ENCODE peak calls at places on chromosomes 16 and 17, in six cellular contexts. X, Q, B, N, H and L are unnamed samples.
A peak's percentile ranks its signal among the peaks of the same experiment; 100 is the strongest.

GRCh38 chr16:8554881-8555280 is 35.4 kb downstream of the TMEM114 start:
- DNase-seq in X (no peak), Q (no peak), B (no peak), N (no peak), H (no peak), L (no peak)

GRCh38 chr16:65336169-65336568 is 214.3 kb upstream of the CDH11 start:
- DNase-seq in X (no peak), Q (no peak), B (peak; percentile 78), N (peak; percentile 73), H (no peak), L (no peak)

GRCh38 chr17:869567-870530 is 87.7 kb downstream of the MRM3 start:
- DNase-seq in X (peak; percentile 21), Q (no peak), B (peak; percentile 47), N (peak; percentile 60), H (no peak), L (no peak)

GRCh38 chr17:35057332-35057915 is 6.1 kb downstream of the RFFL start:
- DNase-seq in X (no peak), Q (no peak), B (no peak), N (no peak), H (no peak), L (no peak)

GRCh38 chr17:71023631-71024030 is 854.3 kb downstream of the KCNJ2 start:
- DNase-seq in X (no peak), Q (no peak), B (peak; percentile 42), N (peak; percentile 10), H (no peak), L (peak; percentile 57)

GRCh38 chr17:15648384-15648783 is 28.9 kb upstream of the FBXW10B start:
- DNase-seq in X (no peak), Q (no peak), B (peak; percentile 30), N (no peak), H (no peak), L (no peak)

GRCh38 chr17:3896108-3897099 is 3.6 kb upstream of the CAMKK1 start:
- DNase-seq in X (no peak), Q (no peak), B (no peak), N (no peak), H (no peak), L (no peak)

GRCh38 chr16:76265434-76266045 is 11.7 kb upstream of the CNTNAP4 start:
- DNase-seq in X (no peak), Q (no peak), B (peak; percentile 1), N (peak; percentile 27), H (peak; percentile 46), L (peak; percentile 47)

GRCh38 chr17:82273327-82274133 is at the start of gene CSNK1D:
- DNase-seq in X (peak; percentile 92), Q (peak; percentile 92), B (peak; percentile 82), N (peak; percentile 88), H (peak; percentile 98), L (peak; percentile 97)

GRCh38 chr17:6046431-6046830 is 23.7 kb upstream of the WSCD1 start:
- DNase-seq in X (no peak), Q (no peak), B (no peak), N (no peak), H (no peak), L (no peak)

GRCh38 chr17:4901648-4902344 is 1.1 kb downstream of the CHRNE start:
- DNase-seq in X (peak; percentile 70), Q (no peak), B (no peak), N (no peak), H (no peak), L (no peak)

GRCh38 chr17:80639658-80640057 is 95.0 kb downstream of the RPTOR start:
- DNase-seq in X (no peak), Q (no peak), B (no peak), N (no peak), H (no peak), L (no peak)

GRCh38 chr16:57689772-57690558 is 4.6 kb upstream of the DRC7 start:
- DNase-seq in X (no peak), Q (no peak), B (peak; percentile 31), N (no peak), H (no peak), L (no peak)

GRCh38 chr17:48194097-48194550 is 86.6 kb downstream of the SNX11 start:
- DNase-seq in X (no peak), Q (no peak), B (no peak), N (peak; percentile 72), H (no peak), L (no peak)

GRCh38 chr17:63443053-63443452 is 3.1 kb downstream of the CYB561 start:
- DNase-seq in X (no peak), Q (no peak), B (no peak), N (no peak), H (no peak), L (no peak)

GRCh38 chr17:63441654-63442053 is 4.5 kb downstream of the CYB561 start:
- DNase-seq in X (no peak), Q (no peak), B (no peak), N (no peak), H (no peak), L (no peak)

GRCh38 chr17:63442074-63442473 is 4.0 kb downstream of the CYB561 start:
- DNase-seq in X (no peak), Q (no peak), B (no peak), N (no peak), H (no peak), L (no peak)

GRCh38 chr17:63440770-63441335 is 5.3 kb downstream of the CYB561 start:
- DNase-seq in X (no peak), Q (no peak), B (no peak), N (no peak), H (no peak), L (no peak)

GRCh38 chr17:63442549-63443035 is 3.5 kb downstream of the CYB561 start:
- DNase-seq in X (no peak), Q (no peak), B (no peak), N (no peak), H (peak; percentile 39), L (peak; percentile 41)
- TF ChIP-seq CTCF in X (no peak), Q (no peak), B (peak; percentile 34), N (peak; percentile 11), H (no peak), L (peak; percentile 22)

GRCh38 chr17:29769225-29769624 is 146.5 kb upstream of the CORO6 start:
- DNase-seq in X (no peak), Q (no peak), B (no peak), N (no peak), H (no peak), L (no peak)

GRCh38 chr17:29772981-29773380 is 150.3 kb upstream of the CORO6 start:
- DNase-seq in X (no peak), Q (no peak), B (no peak), N (no peak), H (no peak), L (no peak)

GRCh38 chr17:29766796-29767327 is 144.2 kb upstream of the CORO6 start:
- DNase-seq in X (no peak), Q (no peak), B (no peak), N (no peak), H (no peak), L (no peak)

GRCh38 chr17:29776026-29776425 is 153.3 kb upstream of the CORO6 start:
- DNase-seq in X (no peak), Q (no peak), B (no peak), N (no peak), H (no peak), L (no peak)

DNA sequence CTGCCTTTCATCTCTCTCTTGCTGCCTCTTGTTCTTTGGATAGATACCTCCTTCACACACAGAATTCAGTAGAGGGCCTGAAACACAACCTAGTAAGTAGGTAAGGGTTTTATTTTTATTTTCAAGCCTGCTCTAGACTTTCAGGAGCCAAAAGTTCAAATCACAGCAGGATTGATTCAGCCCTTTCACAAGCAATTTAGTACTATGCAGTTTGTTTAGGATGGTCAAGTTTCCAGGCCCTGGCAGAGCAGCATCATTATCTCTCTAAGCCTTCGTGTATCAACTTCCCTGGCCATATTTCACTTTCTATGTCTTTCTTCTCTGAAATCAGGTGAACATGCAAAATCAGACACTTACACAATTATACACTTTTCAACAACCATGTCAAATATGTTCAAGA is 148.8 kb upstream of the CORO6 start:
- DNase-seq in X (no peak), Q (no peak), B (peak; percentile 59), N (no peak), H (no peak), L (no peak)
- TF ChIP-seq CTCF in X (no peak), Q (no peak), B (no peak), N (no peak), H (no peak), L (no peak)

GRCh38 chr17:19738757-19739156 is 9.3 kb downstream of the ALDH3A1 start:
- DNase-seq in X (no peak), Q (no peak), B (no peak), N (no peak), H (no peak), L (no peak)

GRCh38 chr17:19738073-19738449 is 10.0 kb downstream of the ALDH3A1 start:
- DNase-seq in X (no peak), Q (no peak), B (no peak), N (no peak), H (no peak), L (no peak)

GRCh38 chr17:19737305-19738072 is 10.6 kb downstream of the ALDH3A1 start:
- DNase-seq in X (no peak), Q (no peak), B (no peak), N (no peak), H (no peak), L (no peak)

GRCh38 chr17:19740933-19741332 is 7.2 kb downstream of the ALDH3A1 start:
- DNase-seq in X (no peak), Q (no peak), B (no peak), N (no peak), H (no peak), L (no peak)

DNA sequence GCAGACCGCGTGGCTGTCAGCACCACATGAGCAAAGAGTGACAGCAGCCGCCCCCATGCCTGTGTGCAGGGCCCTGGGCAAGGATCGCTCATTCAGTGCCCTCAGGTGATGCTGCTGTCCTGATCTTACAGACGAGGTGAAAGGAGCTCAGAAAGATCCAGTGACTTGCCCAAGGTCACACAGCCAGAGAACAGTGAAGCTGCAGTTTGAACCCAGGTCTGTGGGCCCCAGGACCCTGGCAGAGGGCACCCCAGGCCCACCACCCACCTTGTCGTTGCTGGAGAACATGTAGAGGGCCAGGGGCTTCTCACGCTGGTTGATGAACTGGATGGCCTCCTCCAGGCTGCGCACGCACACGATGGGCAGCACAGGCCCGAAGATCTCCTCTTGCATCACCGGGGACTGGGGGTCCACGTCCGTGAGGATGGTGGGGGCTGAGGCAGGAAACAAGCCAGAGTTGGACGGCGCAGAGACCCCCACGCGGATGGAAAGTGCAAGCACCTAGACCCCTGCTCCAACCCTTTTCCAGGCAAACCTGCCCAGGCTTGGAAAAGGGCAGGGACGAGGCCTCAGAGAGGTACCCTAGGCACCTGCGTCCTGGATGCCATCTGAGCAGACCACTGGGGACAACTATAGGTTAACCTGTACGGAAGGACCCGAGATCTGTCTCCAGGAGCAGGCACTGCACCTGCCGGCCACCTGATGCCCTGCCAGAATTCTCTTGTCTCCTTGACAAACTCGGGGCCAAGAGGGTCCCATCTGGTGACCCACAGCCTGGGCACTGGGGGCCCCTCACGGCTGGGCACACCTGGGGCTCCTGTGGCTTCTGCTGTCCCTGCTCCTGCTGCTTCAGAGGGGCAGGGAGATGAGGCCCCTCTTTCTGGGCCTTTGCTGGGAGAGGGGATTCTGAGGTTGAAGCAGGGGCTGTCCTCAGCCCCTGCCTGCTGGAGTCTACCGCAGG is 8.6 kb downstream of the ALDH3A1 start:
- DNase-seq in X (no peak), Q (no peak), B (no peak), N (no peak), H (no peak), L (no peak)
- TF ChIP-seq CTCF in X (no peak), Q (no peak), B (no peak), N (no peak), H (no peak), L (no peak)

DNA sequence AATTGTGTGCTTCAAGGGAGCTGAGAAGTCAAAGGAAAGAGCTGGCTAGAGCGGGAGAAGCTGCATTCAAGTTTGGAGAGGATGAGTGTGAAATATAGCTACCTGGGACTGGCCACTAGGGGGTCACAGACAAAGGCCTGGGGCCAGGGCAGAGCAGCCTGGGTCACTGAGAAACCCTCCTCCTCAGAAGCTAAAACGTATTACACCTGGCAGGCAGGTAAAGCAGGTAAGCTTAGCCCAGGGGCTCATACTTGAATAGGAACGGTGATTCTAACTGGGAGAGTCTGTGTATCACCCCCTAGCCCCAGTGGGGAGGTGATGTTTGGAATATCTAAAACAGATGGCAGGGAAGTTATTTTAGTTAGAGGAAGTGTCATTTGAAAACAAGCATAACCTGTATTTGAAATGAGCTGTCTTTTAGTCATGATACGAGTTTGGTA is 6.8 kb downstream of the KRT37 start:
- DNase-seq in X (no peak), Q (peak; percentile 26), B (no peak), N (no peak), H (no peak), L (no peak)
- TF ChIP-seq CTCF in X (peak; percentile 8), Q (peak; percentile 70), B (peak; percentile 17), N (peak; percentile 15), H (peak; percentile 35), L (peak; percentile 40)